ENCODE peak calls at places on chromosomes 4 and X, in seven cellular contexts. V is iPS-NIHi11; C is activated B cell treated with CpG ODN at 0.5 μM for 24 hours; M is head of caudate nucleus; J is NCI-H748 treated with DMSO at 0.1 percent for 48 hours; W is CD8-positive, alpha-beta memory T cell; X is Calu3. B is an unnamed sample.

GRCh38 chr4:118338518-118338917 is 14.3 kb downstream of the PRSS12 start:
- DNase-seq in V (no peak), M (no peak), C (no peak), J (no peak), W (no peak), X (no peak), B (no peak)

GRCh38 chr4:52643846-52644245 is 15.3 kb downstream of the USP46 start:
- DNase-seq in J (no peak), W (no peak), C (no peak), M (no peak), V (no peak), X (peak; percentile 19), B (no peak)

GRCh38 chrX:24260827-24261550 is 52.9 kb downstream of the SUPT20HL2 start:
- DNase-seq in X (no peak), M (no peak), V (no peak), J (no peak), C (no peak), W (no peak), B (peak; percentile 12)

GRCh38 chrX:30657542-30658238 is 4.5 kb downstream of the GK start:
- DNase-seq in X (no peak), M (no peak), J (no peak), C (no peak), V (no peak), W (no peak), B (no peak)

GRCh38 chr4:98314791-98315565 is 53.8 kb downstream of the RAP1GDS1 start:
- DNase-seq in X (no peak), V (no peak), J (no peak), M (no peak), W (no peak), C (no peak), B (no peak)

GRCh38 chr4:87530868-87531267 is 1.7 kb upstream of the SPARCL1 start:
- DNase-seq in W (no peak), X (no peak), C (no peak), J (no peak), M (no peak), V (no peak), B (no peak)

GRCh38 chr4:2246384-2247127 is 4.6 kb upstream of the HAUS3 start:
- DNase-seq in M (peak; percentile 11), X (no peak), J (no peak), C (peak; percentile 13), W (no peak), V (no peak), B (no peak)

GRCh38 chr4:15665738-15666365 is 10.7 kb upstream of the FBXL5 start:
- DNase-seq in C (no peak), X (peak; percentile 51), W (no peak), V (no peak), J (no peak), M (no peak), B (no peak)

GRCh38 chrX:134542485-134542884 is 82.5 kb downstream of the HPRT1 start:
- DNase-seq in C (no peak), M (no peak), V (no peak), X (no peak), W (no peak), J (no peak), B (peak; percentile 63)

GRCh38 chr4:15882675-15883086 is 55.9 kb downstream of the FGFBP1 start:
- DNase-seq in V (peak; percentile 68), M (peak; percentile 42), C (no peak), J (peak; percentile 34), W (peak; percentile 40), X (peak; percentile 54), B (peak; percentile 84)

GRCh38 chr4:129998436-129999150 is 902.6 kb downstream of the C4orf33 start:
- DNase-seq in J (no peak), C (no peak), W (no peak), V (no peak), X (no peak), M (no peak), B (no peak)

GRCh38 chr4:532588-533317 is 33.7 kb downstream of the PIGG start:
- DNase-seq in M (no peak), J (no peak), C (no peak), W (no peak), V (peak; percentile 64), X (no peak), B (peak; percentile 30)

GRCh38 chr4:123397276-123398150 is 918 bp downstream of the SPRY1 start:
- DNase-seq in V (peak; percentile 51), C (peak; percentile 43), W (peak; percentile 55), J (peak; percentile 38), M (peak; percentile 56), X (peak; percentile 68), B (peak; percentile 87)

GRCh38 chrX:76407795-76408194 is 19.7 kb upstream of the MAGEE1 start:
- DNase-seq in J (no peak), C (no peak), X (no peak), M (no peak), W (no peak), V (no peak), B (no peak)

GRCh38 chr4:178612725-178613124 is 1170.5 kb upstream of the AGA start:
- DNase-seq in W (no peak), C (no peak), V (no peak), X (no peak), J (no peak), M (no peak), B (no peak)

GRCh38 chrX:131778269-131779218 is 234.7 kb downstream of the OR13H1 start:
- DNase-seq in C (no peak), J (no peak), V (no peak), M (peak; percentile 71), W (peak; percentile 77), X (no peak), B (peak; percentile 91)

GRCh38 chrX:9188117-9188516 is 154.2 kb upstream of the FAM9B start:
- DNase-seq in J (peak; percentile 70), M (no peak), C (no peak), X (no peak), V (no peak), W (no peak), B (no peak)

GRCh38 chrX:131728295-131729145 is 184.6 kb downstream of the OR13H1 start:
- DNase-seq in J (peak; percentile 45), X (no peak), W (peak; percentile 88), M (peak; percentile 79), V (no peak), C (no peak), B (peak; percentile 97)

GRCh38 chrX:134562002-134562401 is 96.3 kb downstream of the PLAC1 start:
- DNase-seq in W (no peak), M (no peak), V (no peak), J (no peak), X (no peak), C (no peak), B (no peak)

B was measured in ELF-1.